ENCODE peak calls at places on chromosomes 13 and 19, in four cellular contexts. V, R, E and Y are unnamed samples. For H3K9me1, the result is how much of the 10 kb centered on the place peaks cover.

GRCh38 chr19:3369337-3370213 is 3.2 kb downstream of the NFIC start:
- DNase-seq in R (peak), V (no peak), E (peak), Y (no peak)

GRCh38 chr19:5293607-5294089 is 47.0 kb downstream of the PTPRS start:
- DNase-seq in E (no peak), R (peak), V (peak), Y (no peak)

GRCh38 chr13:28128030-28128429 is 10.3 kb upstream of the PAN3 start:
- DNase-seq in E (no peak), R (no peak), V (no peak), Y (no peak)

GRCh38 chr13:73745190-73745589 is 389.0 kb downstream of the KLF12 start:
- DNase-seq in E (no peak), V (no peak), R (no peak), Y (no peak)

GRCh38 chr13:93146584-93147292 is 79.9 kb upstream of the GPC6 start:
- DNase-seq in V (no peak), R (peak), E (no peak), Y (no peak)

GRCh38 chr19:30070970-30071632 is 129.1 kb downstream of the URI1 start:
- DNase-seq in V (no peak), E (no peak), R (no peak), Y (no peak)

GRCh38 chr19:4375620-4376228 is 24.6 kb downstream of the SH3GL1 start:
- DNase-seq in R (peak), V (peak), E (peak), Y (no peak)

GRCh38 chr19:19599190-19599535 is 19.3 kb downstream of the PBX4 start:
- DNase-seq in V (no peak), R (no peak), E (no peak), Y (no peak)

GRCh38 chr13:50635504-50635903 is 208.0 kb downstream of the DLEU7 start:
- DNase-seq in E (no peak), V (no peak), R (no peak), Y (no peak)

GRCh38 chr13:44181938-44182337 is 191.7 kb upstream of the SERP2 start:
- DNase-seq in R (no peak), E (no peak), V (no peak), Y (no peak)

GRCh38 chr13:79711631-79712030 is 230.7 kb downstream of the NDFIP2 start:
- DNase-seq in R (no peak), E (no peak), V (no peak), Y (no peak)

GRCh38 chr19:15453091-15453498 is 3.3 kb upstream of the WIZ start:
- DNase-seq in E (peak), V (no peak), R (no peak), Y (no peak)

GRCh38 chr13:79485014-79485441 is 4.1 kb downstream of the NDFIP2 start:
- DNase-seq in V (no peak), R (peak), E (no peak), Y (peak)

GRCh38 chr13:100176781-100177389 is 88.0 kb downstream of the PCCA start:
- DNase-seq in E (peak), V (no peak), R (peak), Y (no peak)

GRCh38 chr19:6828698-6829633 is 56.5 kb downstream of the VAV1 start:
- DNase-seq in R (no peak), V (peak), E (no peak), Y (no peak)

GRCh38 chr13:71218960-71219359 is 648.0 kb downstream of the DACH1 start:
- DNase-seq in R (no peak), E (peak), V (no peak), Y (no peak)

GRCh38 chr19:5492281-5492812 is 37.1 kb downstream of the ZNRF4 start:
- DNase-seq in E (no peak), R (no peak), V (no peak), Y (no peak)

GRCh38 chr19:19578241-19578640 is 40.2 kb downstream of the CILP2 start:
- DNase-seq in E (no peak), R (no peak), V (no peak), Y (no peak)

GRCh38 chr13:97492257-97492656 is 58.3 kb downstream of the RAP2A start:
- DNase-seq in E (no peak), V (no peak), R (no peak), Y (no peak)

GRCh38 chr13:41313117-41313516 is 2.0 kb downstream of the NAA16 start:
- DNase-seq in R (no peak), E (no peak), V (no peak), Y (no peak)

GRCh38 chr19:42540071-42540553 is 11.8 kb upstream of the CEACAM1 start:
- DNase-seq in E (no peak), R (no peak), V (no peak), Y (no peak)

GRCh38 chr19:5680437-5681368 is at the start of the genes HSD11B1L and MICOS13:
- DNase-seq in R (peak), E (peak), V (peak), Y (peak)

GRCh38 chr13:26872444-26873173 is 112.0 kb upstream of the GPR12 start:
- DNase-seq in E (peak), R (peak), V (peak), Y (no peak)

GRCh38 chr19:42216653-42217521 is 590 bp downstream of the DEDD2 start:
- DNase-seq in E (peak), V (peak), R (peak), Y (no peak)

GRCh38 chr13:27295096-27295495 is 24.5 kb downstream of the RASL11A start:
- DNase-seq in E (no peak), R (no peak), V (no peak), Y (no peak)

GRCh38 chr13:112958127-112958989 is 10.7 kb upstream of the MCF2L start:
- DNase-seq in R (no peak), E (no peak), V (no peak), Y (no peak)

GRCh38 chr13:51978836-51979556 is 32.3 kb downstream of the ATP7B start:
- DNase-seq in E (no peak), V (peak), R (no peak), Y (no peak)

GRCh38 chr19:1632462-1633268 is 19.8 kb downstream of the TCF3 start:
- DNase-seq in V (peak), E (no peak), R (no peak), Y (no peak)

GRCh38 chr13:75726313-75726712 is 90.2 kb downstream of the LMO7 start:
- DNase-seq in V (no peak), E (no peak), R (no peak), Y (no peak)

GRCh38 chr19:45615795-45616708 is 14.0 kb upstream of the GPR4 start:
- DNase-seq in R (peak), V (peak), E (peak), Y (peak)

GRCh38 chr13:93776936-93777335 is 550.3 kb downstream of the GPC6 start:
- DNase-seq in V (no peak), E (no peak), R (peak), Y (no peak)

GRCh38 chr13:110266431-110266809 is 40.5 kb downstream of the COL4A1 start:
- DNase-seq in V (no peak), E (no peak), R (no peak), Y (no peak)

GRCh38 chr13:36516225-36516624 is 83.9 kb downstream of the CCNA1 start:
- DNase-seq in V (no peak), E (no peak), R (no peak), Y (no peak)

GRCh38 chr13:88601949-88602348 is 930.8 kb downstream of the SLITRK5 start:
- DNase-seq in V (no peak), E (no peak), R (no peak), Y (no peak)

GRCh38 chr19:29375429-29376093 is 150.2 kb upstream of the VSTM2B start:
- DNase-seq in R (no peak), V (no peak), E (no peak), Y (no peak)

GRCh38 chr13:20708216-20708615 is 4.7 kb downstream of the IL17D start:
- DNase-seq in V (no peak), R (no peak), E (no peak), Y (no peak)

DNA sequence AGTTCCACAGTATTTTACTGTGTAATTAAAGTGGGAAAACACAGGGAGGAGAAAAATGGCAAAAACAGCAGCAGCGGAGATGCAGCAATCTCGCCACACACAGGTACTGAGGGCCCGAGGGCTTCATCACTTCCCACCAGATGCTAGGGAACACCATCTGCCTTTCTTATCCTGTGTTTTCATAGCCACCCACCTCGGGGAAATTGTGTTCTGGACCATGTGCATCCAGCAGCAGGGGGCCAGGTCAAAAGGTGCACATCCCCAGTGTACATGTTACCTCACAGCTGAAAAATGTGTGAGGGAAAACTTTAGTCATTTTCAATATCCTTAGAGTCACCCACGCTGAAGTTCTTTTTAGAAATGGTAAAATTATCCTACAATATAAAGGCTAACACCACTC is 30.2 kb downstream of the PDCD5 start:
- DNase-seq in R (no peak), V (no peak), E (no peak), Y (no peak)
- H3K9me1 ChIP-seq in R (under half), V (under half), E (under half), Y (under half)

GRCh38 chr13:33147832-33148231 is 131.6 kb downstream of the KL start:
- DNase-seq in V (no peak), E (no peak), R (peak), Y (no peak)
- H3K9me1 ChIP-seq in V (under half), E (under half), R (under half), Y (under half)

GRCh38 chr13:114112826-114113322 is 19.5 kb downstream of the RASA3 start:
- DNase-seq in V (no peak), R (no peak), E (no peak), Y (no peak)
- H3K9me1 ChIP-seq in V (under half), R (under half), E (under half), Y (under half)

GRCh38 chr19:56507446-56508281 is at the start of gene ZNF471:
- DNase-seq in V (no peak), E (peak), R (peak), Y (peak)
- H3K9me1 ChIP-seq in V (under half), E (under half), R (under half), Y (under half)

DNA sequence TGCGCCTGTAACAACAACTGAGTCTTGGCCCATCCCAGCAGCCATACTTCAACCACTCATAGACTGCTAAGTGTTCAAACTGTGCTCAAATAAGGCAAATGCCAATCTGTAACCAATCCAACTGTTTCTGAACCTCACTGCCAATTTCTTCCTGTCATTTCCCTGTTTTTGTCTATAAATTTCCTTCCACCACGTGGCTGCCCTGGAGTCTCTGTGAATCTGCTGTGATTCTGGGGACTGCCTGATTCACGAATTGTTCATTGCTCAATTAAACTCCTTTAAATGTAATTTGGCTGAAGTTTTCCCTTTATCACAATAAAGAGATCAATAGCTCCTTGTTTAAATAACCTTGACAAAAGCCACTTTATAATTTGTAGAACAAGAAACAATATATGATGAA is 50.8 kb upstream of the FREM2 start:
- DNase-seq in V (no peak), R (no peak), E (no peak), Y (no peak)
- H3K9me1 ChIP-seq in V (under half), R (under half), E (under half), Y (under half)